ENCODE peak calls at places on chromosome 14, in five cellular contexts. I, K, V, J and X are unnamed samples.

GRCh38 chr14:94867931-94868597 is 98.2 kb upstream of the GSC start:
- DNase-seq in K (no peak), J (no peak), V (no peak), I (no peak), X (no peak)

GRCh38 chr14:64417042-64417770 is 29.1 kb downstream of the MTHFD1 start:
- DNase-seq in I (no peak), J (peak), V (no peak), K (no peak), X (no peak)

GRCh38 chr14:66434464-66434863 is 51.7 kb upstream of the CCDC196 start:
- DNase-seq in V (no peak), I (no peak), K (no peak), J (no peak), X (no peak)

GRCh38 chr14:23623962-23624361 is 12.2 kb upstream of the DHRS2 start:
- DNase-seq in V (no peak), K (no peak), J (no peak), I (no peak), X (no peak)

GRCh38 chr14:102822311-102822863 is 45.1 kb downstream of the TRAF3 start:
- DNase-seq in I (no peak), V (no peak), J (no peak), K (no peak), X (no peak)

GRCh38 chr14:91154851-91155625 is 41.2 kb downstream of the DGLUCY start:
- DNase-seq in V (peak), K (peak), J (peak), I (no peak), X (peak)

GRCh38 chr14:51954657-51955056 is 34.7 kb upstream of the RTRAF start:
- DNase-seq in I (no peak), V (no peak), J (no peak), K (no peak), X (no peak)

GRCh38 chr14:99179506-99179905 is 92.5 kb downstream of the BCL11B start:
- DNase-seq in V (no peak), I (no peak), K (no peak), J (no peak), X (no peak)

GRCh38 chr14:66009104-66009503 is 477.1 kb upstream of the CCDC196 start:
- DNase-seq in V (no peak), K (no peak), J (peak), I (no peak), X (no peak)

GRCh38 chr14:41872906-41873305 is 266.2 kb downstream of the LRFN5 start:
- DNase-seq in V (no peak), K (no peak), I (no peak), J (no peak), X (no peak)

GRCh38 chr14:93228550-93228949 is 21.5 kb downstream of the UBR7 start:
- DNase-seq in K (no peak), J (no peak), I (no peak), V (no peak), X (no peak)

GRCh38 chr14:76964695-76965094 is 63.8 kb downstream of the IRF2BPL start:
- DNase-seq in J (no peak), K (no peak), I (no peak), V (no peak), X (no peak)

GRCh38 chr14:28635387-28635786 is 131.2 kb upstream of the FOXG1 start:
- DNase-seq in V (no peak), J (peak), K (no peak), I (no peak), X (no peak)

GRCh38 chr14:78608998-78609787 is 439.0 kb downstream of the NRXN3 start:
- DNase-seq in V (no peak), I (no peak), K (no peak), J (no peak), X (no peak)

GRCh38 chr14:106211489-106211888 is 685.1 kb downstream of the TMEM121 start:
- DNase-seq in J (no peak), I (no peak), K (no peak), V (no peak), X (no peak)

GRCh38 chr14:76261371-76261811 is 109.7 kb downstream of the GPATCH2L start:
- DNase-seq in V (no peak), I (no peak), J (peak), K (no peak), X (no peak)

GRCh38 chr14:105069554-105069886 is 4.3 kb upstream of the GPR132 start:
- DNase-seq in K (no peak), V (no peak), I (no peak), J (no peak), X (no peak)

GRCh38 chr14:34299360-34299759 is 162.7 kb downstream of the SPTSSA start:
- DNase-seq in V (no peak), I (no peak), K (no peak), J (no peak), X (no peak)

GRCh38 chr14:31022386-31022785 is 3.1 kb upstream of the AP4S1 start:
- DNase-seq in K (no peak), V (no peak), J (no peak), I (no peak), X (no peak)

GRCh38 chr14:45252356-45253069 is 489 bp downstream of the MIS18BP1 start:
- DNase-seq in J (peak), I (no peak), K (no peak), V (no peak), X (no peak)

GRCh38 chr14:58788655-58789054 is 150.9 kb downstream of the DACT1 start:
- DNase-seq in K (no peak), V (no peak), J (no peak), I (no peak), X (no peak)

GRCh38 chr14:77212933-77213656 is 31.5 kb downstream of the TMEM63C start:
- DNase-seq in J (peak), K (peak), I (peak), V (peak), X (peak)

GRCh38 chr14:69320581-69321365 is 60.8 kb downstream of the GALNT16 start:
- DNase-seq in I (no peak), J (no peak), K (no peak), V (no peak), X (no peak)

GRCh38 chr14:89805501-89805900 is 149.0 kb downstream of the EFCAB11 start:
- DNase-seq in J (no peak), I (no peak), V (no peak), K (no peak), X (no peak)

GRCh38 chr14:35430459-35431199 is 26.1 kb upstream of the NFKBIA start:
- DNase-seq in V (no peak), I (no peak), K (no peak), J (no peak), X (no peak)

GRCh38 chr14:93965287-93965821 is 11.0 kb downstream of the ASB2 start:
- DNase-seq in I (no peak), K (no peak), J (peak), V (no peak), X (no peak)

GRCh38 chr14:53670701-53671100 is 285.9 kb downstream of the BMP4 start:
- DNase-seq in J (peak), K (no peak), V (no peak), I (no peak), X (no peak)

GRCh38 chr14:93729993-93730392 is 58.3 kb downstream of the PRIMA1 start:
- DNase-seq in K (no peak), V (no peak), J (no peak), I (no peak), X (no peak)

GRCh38 chr14:55730602-55731001 is 150.6 kb downstream of the KTN1 start:
- DNase-seq in J (peak), V (no peak), K (no peak), I (no peak), X (no peak)

GRCh38 chr14:50774542-50775267 is 56.3 kb downstream of the NIN start:
- DNase-seq in J (peak), I (no peak), V (no peak), K (no peak), X (no peak)

GRCh38 chr14:68160779-68161546 is 341.4 kb downstream of the RAD51B start:
- DNase-seq in V (no peak), I (no peak), J (peak), K (no peak), X (no peak)